ENCODE peak calls at places on chromosomes 5 and 9, in seven cellular contexts. V is activated T-helper 1 cell treated with anti-CD3 and anti-CD28 coated beads, Interleukin-2, amount 50 U/mL, for 16 hours; M is DMS153; Y is WERI-Rb-1; E is RCC 7860; K is D721Med; J is hepatocyte. H is an unnamed sample.

GRCh38 chr5:14268236-14268701 is 125.1 kb downstream of the TRIO start:
- DNase-seq in E (peak), V (no peak), M (no peak), K (no peak), Y (no peak), J (peak), H (peak)

GRCh38 chr9:134625361-134626140 is 16.1 kb upstream of the COL5A1 start:
- DNase-seq in K (no peak), J (no peak), M (no peak), E (peak), Y (peak), V (no peak), H (peak)

GRCh38 chr5:151694035-151694485 is 7.3 kb upstream of the SPARC start:
- DNase-seq in M (no peak), E (no peak), K (no peak), Y (no peak), V (no peak), J (no peak), H (no peak)

GRCh38 chr5:15993334-15993733 is 186.3 kb downstream of the MARCHF11 start:
- DNase-seq in Y (no peak), J (no peak), V (no peak), M (no peak), E (peak), K (no peak), H (no peak)

GRCh38 chr5:10467281-10468198 is 25.9 kb downstream of the ROPN1L start:
- DNase-seq in Y (peak), V (no peak), M (no peak), E (peak), J (peak), K (no peak), H (no peak)

GRCh38 chr5:32692066-32692746 is 18.9 kb upstream of the NPR3 start:
- DNase-seq in V (no peak), Y (no peak), M (no peak), E (no peak), K (no peak), J (no peak), H (no peak)

GRCh38 chr9:104553261-104553660 is 15.7 kb upstream of the OR13C8 start:
- DNase-seq in K (no peak), E (no peak), V (no peak), J (no peak), M (no peak), Y (no peak), H (no peak)

GRCh38 chr9:131804826-131805225 is 65.0 kb upstream of the RAPGEF1 start:
- DNase-seq in Y (no peak), J (no peak), V (no peak), E (no peak), M (peak), K (no peak), H (no peak)

GRCh38 chr9:94800424-94801117 is 74.1 kb downstream of the AOPEP start:
- DNase-seq in V (no peak), M (no peak), J (no peak), Y (no peak), E (no peak), K (no peak), H (no peak)

GRCh38 chr5:55868846-55869245 is 17.7 kb downstream of the IL31RA start:
- DNase-seq in K (no peak), M (no peak), E (peak), J (peak), V (no peak), Y (no peak), H (peak)

GRCh38 chr9:36939655-36940578 is 94.2 kb downstream of the PAX5 start:
- DNase-seq in E (no peak), K (no peak), M (no peak), V (no peak), Y (peak), J (peak), H (no peak)

GRCh38 chr9:94173632-94174031 is 85.5 kb upstream of the ZNF169 start:
- DNase-seq in K (no peak), J (no peak), E (no peak), Y (no peak), V (no peak), M (no peak), H (no peak)

GRCh38 chr9:96139592-96140251 is 162.3 kb downstream of the HSD17B3 start:
- DNase-seq in J (peak), M (no peak), Y (no peak), V (no peak), E (no peak), K (no peak), H (peak)

GRCh38 chr5:80239680-80240367 is 16.0 kb downstream of the SERINC5 start:
- DNase-seq in V (no peak), M (no peak), Y (no peak), E (no peak), K (no peak), J (no peak), H (no peak)

GRCh38 chr5:127941646-127942045 is 141.9 kb upstream of the SLC12A2 start:
- DNase-seq in V (no peak), K (no peak), M (peak), E (no peak), Y (peak), J (peak), H (no peak)

GRCh38 chr5:108259306-108259705 is 122.6 kb downstream of the FBXL17 start:
- DNase-seq in V (no peak), Y (no peak), E (no peak), M (no peak), K (no peak), J (peak), H (no peak)